ENCODE peak calls at places on chromosomes 4 and X, in six cellular contexts. A, Q, N, C, X and M are unnamed samples.

GRCh38 chrX:47579537-47579936 is 2.7 kb upstream of the TIMP1 start:
- DNase-seq in X (no peak), A (peak), Q (peak), N (peak), C (peak), M (no peak)

GRCh38 chrX:125004799-125005198 is 314.9 kb upstream of the TEX13C start:
- DNase-seq in C (no peak), X (no peak), A (no peak), N (no peak), Q (no peak), M (no peak)

GRCh38 chrX:22712942-22713341 is 286.8 kb upstream of the DDX53 start:
- DNase-seq in Q (no peak), N (no peak), X (no peak), A (no peak), C (no peak), M (no peak)

GRCh38 chr4:176830971-176831370 is 38.2 kb upstream of the VEGFC start:
- DNase-seq in A (no peak), X (no peak), N (no peak), C (peak), Q (no peak), M (no peak)

GRCh38 chr4:143360838-143361237 is 24.2 kb downstream of the GAB1 start:
- DNase-seq in X (no peak), Q (no peak), A (peak), C (peak), N (no peak), M (no peak)

GRCh38 chr4:120716346-120716745 is 206.2 kb downstream of the PRDM5 start:
- DNase-seq in X (no peak), A (no peak), C (no peak), Q (no peak), N (no peak), M (no peak)

GRCh38 chr4:55161739-55162138 is 36.3 kb upstream of the KDR start:
- DNase-seq in C (no peak), Q (no peak), A (no peak), X (no peak), N (no peak), M (no peak)

GRCh38 chrX:44462851-44463250 is 79.8 kb downstream of the FUNDC1 start:
- DNase-seq in N (peak), Q (peak), A (peak), C (peak), X (no peak), M (no peak)

GRCh38 chr4:132195181-132195580 is 953.9 kb upstream of the PCDH10 start:
- DNase-seq in N (no peak), X (no peak), A (no peak), Q (no peak), C (peak), M (no peak)

GRCh38 chr4:53659737-53660136 is 68.5 kb upstream of the LNX1 start:
- DNase-seq in X (no peak), Q (no peak), N (no peak), A (no peak), C (no peak), M (no peak)

GRCh38 chrX:53440631-53441517 is 6.7 kb upstream of the HSD17B10 start:
- DNase-seq in C (peak), Q (peak), X (peak), N (peak), A (peak), M (no peak)

GRCh38 chrX:40327085-40327484 is 229.3 kb upstream of the BCOR start:
- DNase-seq in A (no peak), N (no peak), Q (no peak), X (no peak), C (no peak), M (no peak)

GRCh38 chr4:16532240-16532990 is 306.1 kb upstream of the TAPT1 start:
- DNase-seq in N (peak), A (peak), Q (peak), X (no peak), C (peak), M (no peak)

GRCh38 chr4:16250665-16251365 is 24.5 kb upstream of the TAPT1 start:
- DNase-seq in A (no peak), Q (no peak), N (peak), C (peak), X (no peak), M (no peak)

GRCh38 chr4:122639181-122639580 is 18.3 kb upstream of the IL21 start:
- DNase-seq in C (no peak), Q (no peak), N (no peak), X (no peak), A (no peak), M (no peak)

GRCh38 chrX:19602866-19603620 is 87.7 kb upstream of the MAP3K15 start:
- DNase-seq in Q (peak), X (no peak), N (no peak), A (peak), C (peak), M (no peak)

GRCh38 chr4:138112389-138112788 is 129.8 kb downstream of the SLC7A11 start:
- DNase-seq in N (no peak), X (no peak), C (no peak), A (no peak), Q (no peak), M (no peak)

GRCh38 chr4:109947457-109947856 is 34.8 kb downstream of the EGF start:
- DNase-seq in C (peak), N (no peak), X (no peak), A (peak), Q (peak), M (no peak)

GRCh38 chrX:51876441-51876840 is 17.0 kb upstream of the MAGED1 start:
- DNase-seq in N (no peak), Q (no peak), C (peak), X (no peak), A (peak), M (no peak)

GRCh38 chrX:88883205-88883604 is 136.2 kb downstream of the CPXCR1 start:
- DNase-seq in N (no peak), Q (no peak), A (no peak), X (no peak), C (no peak), M (no peak)

GRCh38 chr4:1354136-1354982 is 7.4 kb downstream of the UVSSA start:
- DNase-seq in A (no peak), C (no peak), Q (no peak), X (no peak), N (no peak), M (no peak)

GRCh38 chr4:70913947-70914445 is 11.8 kb downstream of the MOB1B start:
- DNase-seq in X (no peak), A (no peak), Q (no peak), C (no peak), N (no peak), M (no peak)

GRCh38 chr4:120824905-120825304 is 97.6 kb downstream of the PRDM5 start:
- DNase-seq in X (no peak), Q (no peak), C (no peak), N (no peak), A (no peak), M (no peak)

GRCh38 chr4:148441624-148441985 is 609 bp downstream of the NR3C2 start:
- DNase-seq in N (no peak), A (no peak), C (no peak), X (no peak), Q (peak), M (peak)

GRCh38 chr4:113434247-113434587 is 327.3 kb downstream of the CAMK2D start:
- DNase-seq in X (no peak), C (peak), A (peak), N (no peak), Q (no peak), M (no peak)

GRCh38 chr4:122845760-122846159 is 19.1 kb downstream of the FGF2 start:
- DNase-seq in C (peak), X (no peak), N (no peak), A (no peak), Q (no peak), M (no peak)

GRCh38 chr4:94766856-94767255 is 9.1 kb downstream of the BMPR1B start:
- DNase-seq in A (peak), Q (no peak), N (no peak), X (no peak), C (peak), M (no peak)

GRCh38 chrX:71859637-71860036 is 51.0 kb upstream of the NHSL2 start:
- DNase-seq in Q (peak), A (peak), X (peak), C (peak), N (no peak), M (peak)

GRCh38 chr4:101081695-101082369 is 265.5 kb downstream of the PPP3CA start:
- DNase-seq in C (no peak), A (no peak), N (peak), X (no peak), Q (peak), M (no peak)

GRCh38 chr4:180610317-180610716 is 1632.9 kb upstream of the TENM3 start:
- DNase-seq in Q (no peak), A (no peak), N (no peak), X (no peak), C (peak), M (no peak)

GRCh38 chrX:1883772-1884171 is 268.9 kb downstream of the ASMT start:
- DNase-seq in C (peak), N (peak), X (no peak), Q (no peak), A (peak), M (no peak)

GRCh38 chr4:123449780-123450179 is 53.2 kb downstream of the SPRY1 start:
- DNase-seq in N (no peak), A (peak), Q (peak), X (no peak), C (peak), M (no peak)

GRCh38 chr4:89558147-89558546 is 250.5 kb upstream of the GPRIN3 start:
- DNase-seq in N (no peak), Q (no peak), X (no peak), A (no peak), C (no peak), M (no peak)